ENCODE peak calls at places on chromosome 10, in five cellular contexts. F, I, C, S and P are unnamed samples.

GRCh38 chr10:23439452-23439919 is 611 bp downstream of the OTUD1 start:
- DNase-seq in I (no peak), C (peak), S (no peak), F (no peak), P (no peak)

GRCh38 chr10:90424730-90425129 is 433.1 kb downstream of the HTR7 start:
- DNase-seq in C (no peak), S (no peak), F (no peak), I (no peak), P (no peak)

GRCh38 chr10:118107040-118107439 is 60.3 kb upstream of the RAB11FIP2 start:
- DNase-seq in S (no peak), I (no peak), F (no peak), C (no peak), P (no peak)

GRCh38 chr10:61594430-61594829 is 68.3 kb upstream of the CABCOCO1 start:
- DNase-seq in F (no peak), C (no peak), I (no peak), S (no peak), P (no peak)

GRCh38 chr10:132571565-132572544 is 34.3 kb downstream of the INPP5A start:
- DNase-seq in C (peak), F (peak), I (peak), S (peak), P (peak)

GRCh38 chr10:110625951-110626855 is 17.9 kb upstream of the RBM20 start:
- DNase-seq in C (no peak), I (no peak), F (no peak), S (no peak), P (no peak)

GRCh38 chr10:95785942-95786669 is 30.1 kb downstream of the ENTPD1 start:
- DNase-seq in C (no peak), I (no peak), S (no peak), F (no peak), P (no peak)

GRCh38 chr10:86346794-86347665 is 19.6 kb downstream of the GRID1 start:
- DNase-seq in F (peak), C (no peak), S (no peak), I (no peak), P (no peak)

GRCh38 chr10:25745976-25746375 is 188.1 kb upstream of the MYO3A start:
- DNase-seq in S (no peak), C (no peak), F (no peak), I (no peak), P (no peak)

GRCh38 chr10:20299037-20299557 is 482.9 kb downstream of the PLXDC2 start:
- DNase-seq in F (no peak), C (no peak), I (no peak), S (no peak), P (no peak)

GRCh38 chr10:78319841-78320240 is 286.2 kb downstream of the RPS24 start:
- DNase-seq in F (no peak), I (no peak), C (no peak), S (no peak), P (no peak)

GRCh38 chr10:113148899-113149298 is 198.9 kb downstream of the TCF7L2 start:
- DNase-seq in S (no peak), I (no peak), F (no peak), C (no peak), P (no peak)

GRCh38 chr10:3972460-3973366 is 187.7 kb upstream of the KLF6 start:
- DNase-seq in C (no peak), F (no peak), I (no peak), S (no peak), P (no peak)

GRCh38 chr10:111515706-111516105 is 438.9 kb downstream of the ADRA2A start:
- DNase-seq in F (no peak), S (no peak), I (no peak), C (no peak), P (no peak)

GRCh38 chr10:51985326-51985725 is 285.9 kb upstream of the CSTF2T start:
- DNase-seq in F (no peak), I (no peak), S (no peak), C (no peak), P (no peak)

GRCh38 chr10:22285130-22285529 is 31.1 kb upstream of the COMMD3 start:
- DNase-seq in I (no peak), C (no peak), S (no peak), F (no peak), P (no peak)

GRCh38 chr10:122702271-122702670 is 2.6 kb upstream of the C10orf120 start:
- DNase-seq in I (no peak), S (no peak), C (no peak), F (no peak), P (no peak)

GRCh38 chr10:90328896-90329295 is 528.9 kb downstream of the HTR7 start:
- DNase-seq in C (no peak), S (no peak), F (no peak), I (no peak), P (no peak)

GRCh38 chr10:13053794-13054462 is 46.0 kb upstream of the OPTN start:
- DNase-seq in S (no peak), C (peak), F (no peak), I (no peak), P (no peak)

GRCh38 chr10:43372751-43373445 is 1.5 kb downstream of the FXYD4 start:
- DNase-seq in C (no peak), S (no peak), F (no peak), I (no peak), P (no peak)

GRCh38 chr10:5284311-5285057 is 80.3 kb upstream of the UCN3 start:
- DNase-seq in S (no peak), I (peak), C (no peak), F (no peak), P (peak)

GRCh38 chr10:35934637-35934995 is 292.5 kb upstream of the FZD8 start:
- DNase-seq in F (no peak), I (no peak), C (no peak), S (no peak), P (no peak)

GRCh38 chr10:132631348-132631735 is 93.8 kb downstream of the INPP5A start:
- DNase-seq in F (no peak), C (no peak), S (no peak), I (no peak), P (no peak)

GRCh38 chr10:70776455-70777005 is 8.6 kb downstream of the TBATA start:
- DNase-seq in C (no peak), S (no peak), I (no peak), F (no peak), P (no peak)

GRCh38 chr10:50224330-50224952 is 26.9 kb downstream of the ASAH2 start:
- DNase-seq in S (peak), F (peak), I (peak), C (peak), P (peak)